ENCODE peak calls at places on chromosomes 16 and 17, in four cellular contexts. X is pancreas, V is psoas muscle, H is A549. J is an unnamed sample.

GRCh38 chr17:9465216-9465921 is 110.3 kb downstream of the STX8 start:
- DNase-seq in X (no peak), V (no peak), H (no peak), J (no peak)

GRCh38 chr16:25110392-25110947 is 1.1 kb upstream of the LCMT1 start:
- DNase-seq in X (no peak), V (no peak), H (peak), J (no peak)

GRCh38 chr16:67781548-67781921 is 24.8 kb downstream of the RANBP10 start:
- DNase-seq in X (no peak), V (no peak), H (no peak), J (no peak)

GRCh38 chr17:32482568-32483320 is 4.0 kb upstream of the CDK5R1 start:
- DNase-seq in X (no peak), V (no peak), H (no peak), J (no peak)

GRCh38 chr17:29243792-29244191 is 2.9 kb upstream of the CRYBA1 start:
- DNase-seq in X (no peak), V (no peak), H (peak), J (no peak)

GRCh38 chr16:2471653-2472487 is 773 bp downstream of the NTN3 start:
- DNase-seq in X (no peak), V (no peak), H (no peak), J (no peak)

GRCh38 chr16:64459821-64460220 is 662.0 kb downstream of the CDH11 start:
- DNase-seq in X (peak), V (no peak), H (no peak), J (no peak)

GRCh38 chr16:66082424-66082823 is 284.1 kb upstream of the CDH5 start:
- DNase-seq in X (no peak), V (no peak), H (no peak), J (no peak)

GRCh38 chr17:9986754-9987382 is 81.8 kb upstream of the RCVRN start:
- DNase-seq in X (no peak), V (peak), H (no peak), J (no peak)

GRCh38 chr16:67212766-67213165 is 13.8 kb downstream of the ELMO3 start:
- DNase-seq in X (no peak), V (no peak), H (no peak), J (no peak)

GRCh38 chr16:20799599-20799998 is 6.7 kb downstream of the ERI2 start:
- DNase-seq in X (no peak), V (no peak), H (no peak), J (no peak)

GRCh38 chr17:80221401-80221800 is 1.2 kb downstream of the SLC26A11 start:
- DNase-seq in X (peak), V (no peak), H (no peak), J (no peak)

GRCh38 chr17:6276711-6277110 is 158.2 kb downstream of the AIPL1 start:
- DNase-seq in X (no peak), V (no peak), H (no peak), J (no peak)

GRCh38 chr16:2954228-2954627 is 9.8 kb upstream of the KREMEN2 start:
- DNase-seq in X (no peak), V (peak), H (no peak), J (no peak)

GRCh38 chr16:976389-976931 is 5.1 kb upstream of the SOX8 start:
- DNase-seq in X (peak), V (no peak), H (no peak), J (no peak)

GRCh38 chr16:53502331-53503269 is at the start of gene AKTIP:
- DNase-seq in X (peak), V (peak), H (no peak), J (no peak)

GRCh38 chr16:89216315-89217137 is 977 bp upstream of the ZNF778 start:
- DNase-seq in X (peak), V (peak), H (peak), J (peak)

GRCh38 chr17:29197516-29198272 is 17.5 kb upstream of the MYO18A start:
- DNase-seq in X (no peak), V (no peak), H (no peak), J (no peak)

GRCh38 chr16:2328428-2328827 is 12.1 kb downstream of the ABCA3 start:
- DNase-seq in X (no peak), V (no peak), H (no peak), J (no peak)

GRCh38 chr16:22624038-22624656 is 113.5 kb downstream of the NPIPB5 start:
- DNase-seq in X (no peak), V (no peak), H (no peak), J (no peak)

GRCh38 chr16:79844603-79845002 is 244.1 kb upstream of the MAF start:
- DNase-seq in X (no peak), V (no peak), H (no peak), J (no peak)

GRCh38 chr16:1991135-1991551 is 1.4 kb downstream of the SYNGR3 start:
- DNase-seq in X (peak), V (no peak), H (no peak), J (no peak)

GRCh38 chr16:59950431-59950830 is 1216.3 kb upstream of the GOT2 start:
- DNase-seq in X (no peak), V (no peak), H (no peak), J (no peak)

GRCh38 chr16:89343501-89344291 is 126.2 kb downstream of the ZNF778 start:
- DNase-seq in X (no peak), V (peak), H (no peak), J (peak)

GRCh38 chr16:10906914-10907756 is 30.1 kb downstream of the CIITA start:
- DNase-seq in X (no peak), V (no peak), H (no peak), J (no peak)

GRCh38 chr17:15501282-15501681 is 33.9 kb upstream of the CDRT4 start:
- DNase-seq in X (no peak), V (no peak), H (no peak), J (no peak)

GRCh38 chr16:6484931-6485330 is 847.7 kb upstream of the RBFOX1 start:
- DNase-seq in X (no peak), V (no peak), H (no peak), J (no peak)

GRCh38 chr17:30332057-30332542 is 1.8 kb downstream of the TMIGD1 start:
- DNase-seq in X (no peak), V (no peak), H (peak), J (peak)

GRCh38 chr16:67101683-67102082 is 8.1 kb upstream of the PHAF1 start:
- DNase-seq in X (no peak), V (no peak), H (no peak), J (no peak)

GRCh38 chr17:75471207-75471606 is 14.8 kb downstream of the TMEM94 start:
- DNase-seq in X (no peak), V (no peak), H (no peak), J (no peak)

GRCh38 chr16:56852401-56852730 is 12.6 kb upstream of the SLC12A3 start:
- DNase-seq in X (no peak), V (no peak), H (no peak), J (no peak)

GRCh38 chr17:61423967-61424649 is 24.5 kb downstream of the TBX2 start:
- DNase-seq in X (no peak), V (no peak), H (no peak), J (no peak)

GRCh38 chr17:51673066-51673465 is 412.7 kb downstream of the UTP18 start:
- DNase-seq in X (no peak), V (no peak), H (no peak), J (no peak)

GRCh38 chr17:48997103-48997826 is at the start of gene IGF2BP1:
- DNase-seq in X (no peak), V (no peak), H (peak), J (no peak)

GRCh38 chr17:78823282-78824046 is 17.1 kb downstream of the USP36 start:
- DNase-seq in X (no peak), V (peak), H (no peak), J (no peak)
- TF ChIP-seq CTCF in X (no peak), V (no peak), H (no peak), J (no peak)

GRCh38 chr16:85395207-85395912 is 217.8 kb upstream of the GSE1 start:
- DNase-seq in X (peak), V (peak), H (peak), J (peak)

GRCh38 chr16:85398688-85399582 is 214.2 kb upstream of the GSE1 start:
- DNase-seq in X (no peak), V (peak), H (no peak), J (no peak)

GRCh38 chr16:85398050-85398451 is 215.1 kb upstream of the GSE1 start:
- DNase-seq in X (no peak), V (peak), H (no peak), J (no peak)

GRCh38 chr16:85395913-85396878 is 216.9 kb upstream of the GSE1 start:
- DNase-seq in X (peak), V (peak), H (no peak), J (no peak)

GRCh38 chr16:85396879-85397871 is 215.9 kb upstream of the GSE1 start:
- DNase-seq in X (peak), V (peak), H (peak), J (no peak)
- TF ChIP-seq CTCF in X (no peak), V (no peak), H (no peak), J (no peak)

DNA sequence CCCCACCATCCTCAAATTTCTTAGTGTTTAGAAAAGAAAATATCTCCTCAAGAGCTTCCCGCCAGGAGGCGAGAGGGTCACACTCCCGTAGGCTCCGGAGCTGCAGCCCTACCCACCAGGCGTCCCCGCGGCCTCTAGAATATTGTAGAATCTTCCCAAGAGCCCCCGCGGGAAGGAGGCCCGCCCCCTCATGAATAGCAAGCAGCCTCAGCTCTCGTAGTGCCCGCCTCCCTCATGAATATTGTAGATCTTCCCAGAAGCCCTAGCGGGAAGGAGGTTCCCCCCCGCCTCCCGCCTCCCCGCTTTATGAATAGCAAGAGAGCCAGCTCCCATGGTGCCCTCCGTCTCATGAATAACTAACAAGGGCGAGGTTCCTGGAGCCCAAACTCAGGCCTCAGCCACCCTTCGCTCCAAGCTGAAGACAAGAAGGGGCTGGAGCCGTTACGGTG is at the start of gene FBXO47:
- DNase-seq in X (peak), V (peak), H (peak), J (peak)
- TF ChIP-seq CTCF in X (no peak), V (no peak), H (no peak), J (peak)

DNA sequence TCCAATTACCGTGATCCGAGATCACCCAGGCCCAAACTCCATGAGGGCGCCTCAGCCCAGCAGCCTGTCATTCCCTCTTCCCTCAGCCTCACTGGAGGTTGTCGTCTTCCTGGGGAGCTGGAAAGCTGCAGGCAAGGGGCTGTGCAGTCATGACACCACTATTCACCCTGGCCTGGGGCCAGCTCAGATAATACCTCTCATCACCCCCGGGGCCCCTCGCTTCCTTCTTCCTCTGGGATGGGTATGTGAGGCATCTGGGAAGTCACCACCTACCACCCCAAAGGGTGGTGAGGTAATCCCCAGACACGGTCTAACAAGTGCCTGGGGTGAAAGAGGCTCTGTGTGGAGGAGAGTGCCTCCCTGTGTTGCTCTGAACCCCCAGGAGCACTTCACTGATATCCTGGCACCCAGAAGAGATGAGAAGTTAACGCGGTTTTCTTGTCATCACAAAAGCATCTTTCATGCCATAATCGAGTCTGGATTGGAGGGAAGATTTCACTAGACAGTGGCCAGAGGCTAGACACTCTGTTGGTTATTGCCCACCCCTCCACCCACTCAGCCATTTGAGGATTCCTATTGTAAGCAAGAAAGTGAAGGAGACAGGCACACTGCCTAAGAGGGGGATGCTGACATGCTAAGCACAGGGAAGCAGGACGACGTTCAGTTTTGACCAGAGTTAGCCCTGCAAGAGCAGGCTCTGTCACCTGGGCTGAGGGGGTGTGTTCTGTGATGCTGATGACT is 18.4 kb downstream of the CFAP20 start:
- DNase-seq in X (no peak), V (no peak), H (no peak), J (no peak)
- TF ChIP-seq CTCF in X (no peak), V (no peak), H (no peak), J (no peak)

GRCh38 chr17:63497708-63498483 is 21.0 kb downstream of the ACE start:
- DNase-seq in X (no peak), V (no peak), H (peak), J (no peak)
- TF ChIP-seq CTCF in X (no peak), V (no peak), H (peak), J (no peak)

DNA sequence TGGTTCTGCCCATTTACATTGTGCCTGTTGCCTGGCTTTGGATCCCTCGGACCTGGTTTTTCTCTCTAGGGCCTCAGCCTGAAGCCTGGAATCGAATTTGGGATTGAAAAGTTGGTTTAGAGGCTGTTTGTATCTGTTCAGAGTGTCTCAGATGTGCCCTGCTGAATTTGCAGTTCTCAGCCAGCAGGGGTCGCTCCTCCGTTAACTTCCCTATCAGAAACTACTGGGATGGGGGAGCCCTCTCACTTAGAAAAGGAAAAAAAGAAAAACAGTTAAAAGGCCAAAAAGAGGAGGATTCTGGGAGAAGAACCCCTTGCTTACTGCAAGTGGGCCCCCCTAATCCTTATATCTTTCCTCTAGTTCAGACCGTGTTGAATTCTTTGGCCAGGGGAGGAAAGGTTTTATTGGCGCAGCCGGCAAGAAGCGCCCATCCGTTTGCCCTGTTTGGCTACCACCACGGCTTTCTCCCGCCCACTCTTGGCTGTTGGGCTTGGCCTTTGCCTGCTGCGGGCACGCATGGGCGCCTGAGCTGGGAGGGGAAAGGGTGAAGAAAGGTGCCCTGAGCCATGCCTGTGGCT is 8.7 kb downstream of the FZD2 start:
- DNase-seq in X (no peak), V (no peak), H (no peak), J (no peak)
- TF ChIP-seq CTCF in X (no peak), V (peak), H (peak), J (peak)